ENCODE peak calls at places on chromosomes 12 and 14, in eight cellular contexts. One of them, this sample, is unnamed.

GRCh38 chr14:72590577-72590976 is 303.3 kb downstream of the DPF3 start:
- DNase-seq in CD4-positive, alpha-beta T cell: no peak
- DNase-seq in transverse colon: no peak
- DNase-seq in HS-27A: no peak
- DNase-seq in NCI-H345: no peak
- DNase-seq in activated T-cell treated with anti-CD3 and anti-CD28 coated beads, Interleukin-2, amount 50 U/mL, for 4 hours: no peak
- DNase-seq in stimulated activated CD4-positive, alpha-beta T cell treated with anti-CD3 and anti-CD28 coated beads, Interleukin-4, amount 100 ng/mL, for 24 hours: peak
- DNase-seq in LoVo: no peak
- DNase-seq in this sample: no peak

GRCh38 chr14:95497561-95498011 is 18.9 kb downstream of the SYNE3 start:
- DNase-seq in CD4-positive, alpha-beta T cell: no peak
- DNase-seq in transverse colon: no peak
- DNase-seq in HS-27A: no peak
- DNase-seq in NCI-H345: no peak
- DNase-seq in activated T-cell treated with anti-CD3 and anti-CD28 coated beads, Interleukin-2, amount 50 U/mL, for 4 hours: no peak
- DNase-seq in stimulated activated CD4-positive, alpha-beta T cell treated with anti-CD3 and anti-CD28 coated beads, Interleukin-4, amount 100 ng/mL, for 24 hours: no peak
- DNase-seq in LoVo: no peak
- DNase-seq in this sample: no peak

GRCh38 chr12:71719647-71720370 is 33.9 kb downstream of the TMEM19 start:
- DNase-seq in CD4-positive, alpha-beta T cell: no peak
- DNase-seq in transverse colon: no peak
- DNase-seq in HS-27A: no peak
- DNase-seq in NCI-H345: no peak
- DNase-seq in activated T-cell treated with anti-CD3 and anti-CD28 coated beads, Interleukin-2, amount 50 U/mL, for 4 hours: no peak
- DNase-seq in stimulated activated CD4-positive, alpha-beta T cell treated with anti-CD3 and anti-CD28 coated beads, Interleukin-4, amount 100 ng/mL, for 24 hours: no peak
- DNase-seq in LoVo: peak
- DNase-seq in this sample: no peak

GRCh38 chr12:123264642-123265041 is 7.0 kb downstream of the CDK2AP1 start:
- DNase-seq in CD4-positive, alpha-beta T cell: no peak
- DNase-seq in transverse colon: no peak
- DNase-seq in HS-27A: no peak
- DNase-seq in NCI-H345: no peak
- DNase-seq in activated T-cell treated with anti-CD3 and anti-CD28 coated beads, Interleukin-2, amount 50 U/mL, for 4 hours: no peak
- DNase-seq in stimulated activated CD4-positive, alpha-beta T cell treated with anti-CD3 and anti-CD28 coated beads, Interleukin-4, amount 100 ng/mL, for 24 hours: no peak
- DNase-seq in LoVo: no peak
- DNase-seq in this sample: no peak

GRCh38 chr12:113896194-113896593 is 69.9 kb downstream of the RBM19 start:
- DNase-seq in CD4-positive, alpha-beta T cell: no peak
- DNase-seq in transverse colon: no peak
- DNase-seq in HS-27A: no peak
- DNase-seq in NCI-H345: no peak
- DNase-seq in activated T-cell treated with anti-CD3 and anti-CD28 coated beads, Interleukin-2, amount 50 U/mL, for 4 hours: no peak
- DNase-seq in stimulated activated CD4-positive, alpha-beta T cell treated with anti-CD3 and anti-CD28 coated beads, Interleukin-4, amount 100 ng/mL, for 24 hours: no peak
- DNase-seq in LoVo: no peak
- DNase-seq in this sample: no peak

GRCh38 chr12:55619352-55620138 is 17.1 kb upstream of the OR10P1 start:
- DNase-seq in CD4-positive, alpha-beta T cell: no peak
- DNase-seq in transverse colon: peak
- DNase-seq in HS-27A: peak
- DNase-seq in NCI-H345: peak
- DNase-seq in activated T-cell treated with anti-CD3 and anti-CD28 coated beads, Interleukin-2, amount 50 U/mL, for 4 hours: peak
- DNase-seq in stimulated activated CD4-positive, alpha-beta T cell treated with anti-CD3 and anti-CD28 coated beads, Interleukin-4, amount 100 ng/mL, for 24 hours: peak
- DNase-seq in LoVo: peak
- DNase-seq in this sample: peak

GRCh38 chr12:49806877-49807276 is 21.3 kb downstream of the NCKAP5L start:
- DNase-seq in CD4-positive, alpha-beta T cell: no peak
- DNase-seq in transverse colon: no peak
- DNase-seq in HS-27A: no peak
- DNase-seq in NCI-H345: no peak
- DNase-seq in activated T-cell treated with anti-CD3 and anti-CD28 coated beads, Interleukin-2, amount 50 U/mL, for 4 hours: no peak
- DNase-seq in stimulated activated CD4-positive, alpha-beta T cell treated with anti-CD3 and anti-CD28 coated beads, Interleukin-4, amount 100 ng/mL, for 24 hours: no peak
- DNase-seq in LoVo: no peak
- DNase-seq in this sample: no peak

GRCh38 chr12:90069711-90070110 is 361.1 kb upstream of the ATP2B1 start:
- DNase-seq in CD4-positive, alpha-beta T cell: no peak
- DNase-seq in transverse colon: no peak
- DNase-seq in HS-27A: no peak
- DNase-seq in NCI-H345: no peak
- DNase-seq in activated T-cell treated with anti-CD3 and anti-CD28 coated beads, Interleukin-2, amount 50 U/mL, for 4 hours: no peak
- DNase-seq in stimulated activated CD4-positive, alpha-beta T cell treated with anti-CD3 and anti-CD28 coated beads, Interleukin-4, amount 100 ng/mL, for 24 hours: no peak
- DNase-seq in LoVo: no peak
- DNase-seq in this sample: no peak

GRCh38 chr14:70188608-70189540 is at the start of gene SLC8A3:
- DNase-seq in CD4-positive, alpha-beta T cell: no peak
- DNase-seq in transverse colon: no peak
- DNase-seq in HS-27A: no peak
- DNase-seq in NCI-H345: peak
- DNase-seq in activated T-cell treated with anti-CD3 and anti-CD28 coated beads, Interleukin-2, amount 50 U/mL, for 4 hours: no peak
- DNase-seq in stimulated activated CD4-positive, alpha-beta T cell treated with anti-CD3 and anti-CD28 coated beads, Interleukin-4, amount 100 ng/mL, for 24 hours: no peak
- DNase-seq in LoVo: no peak
- DNase-seq in this sample: peak

GRCh38 chr14:54329082-54329695 is 67.6 kb upstream of the CDKN3 start:
- DNase-seq in CD4-positive, alpha-beta T cell: no peak
- DNase-seq in transverse colon: peak
- DNase-seq in HS-27A: peak
- DNase-seq in NCI-H345: peak
- DNase-seq in activated T-cell treated with anti-CD3 and anti-CD28 coated beads, Interleukin-2, amount 50 U/mL, for 4 hours: no peak
- DNase-seq in stimulated activated CD4-positive, alpha-beta T cell treated with anti-CD3 and anti-CD28 coated beads, Interleukin-4, amount 100 ng/mL, for 24 hours: peak
- DNase-seq in LoVo: peak
- DNase-seq in this sample: no peak

GRCh38 chr12:49635036-49635435 is 11.7 kb downstream of the PRPF40B start:
- DNase-seq in CD4-positive, alpha-beta T cell: no peak
- DNase-seq in transverse colon: no peak
- DNase-seq in HS-27A: no peak
- DNase-seq in NCI-H345: no peak
- DNase-seq in activated T-cell treated with anti-CD3 and anti-CD28 coated beads, Interleukin-2, amount 50 U/mL, for 4 hours: no peak
- DNase-seq in stimulated activated CD4-positive, alpha-beta T cell treated with anti-CD3 and anti-CD28 coated beads, Interleukin-4, amount 100 ng/mL, for 24 hours: no peak
- DNase-seq in LoVo: no peak
- DNase-seq in this sample: no peak

GRCh38 chr12:101207086-101207780 is 2.8 kb downstream of the SLC5A8 start:
- DNase-seq in CD4-positive, alpha-beta T cell: no peak
- DNase-seq in transverse colon: no peak
- DNase-seq in HS-27A: no peak
- DNase-seq in NCI-H345: no peak
- DNase-seq in activated T-cell treated with anti-CD3 and anti-CD28 coated beads, Interleukin-2, amount 50 U/mL, for 4 hours: no peak
- DNase-seq in stimulated activated CD4-positive, alpha-beta T cell treated with anti-CD3 and anti-CD28 coated beads, Interleukin-4, amount 100 ng/mL, for 24 hours: no peak
- DNase-seq in LoVo: no peak
- DNase-seq in this sample: no peak

GRCh38 chr12:109873653-109874052 is 6.7 kb downstream of the GLTP start:
- DNase-seq in CD4-positive, alpha-beta T cell: no peak
- DNase-seq in transverse colon: peak
- DNase-seq in HS-27A: no peak
- DNase-seq in NCI-H345: no peak
- DNase-seq in activated T-cell treated with anti-CD3 and anti-CD28 coated beads, Interleukin-2, amount 50 U/mL, for 4 hours: no peak
- DNase-seq in stimulated activated CD4-positive, alpha-beta T cell treated with anti-CD3 and anti-CD28 coated beads, Interleukin-4, amount 100 ng/mL, for 24 hours: no peak
- DNase-seq in LoVo: no peak
- DNase-seq in this sample: no peak

GRCh38 chr12:109221277-109221931 is 87.7 kb downstream of the FOXN4 start:
- DNase-seq in CD4-positive, alpha-beta T cell: no peak
- DNase-seq in transverse colon: no peak
- DNase-seq in HS-27A: no peak
- DNase-seq in NCI-H345: no peak
- DNase-seq in activated T-cell treated with anti-CD3 and anti-CD28 coated beads, Interleukin-2, amount 50 U/mL, for 4 hours: no peak
- DNase-seq in stimulated activated CD4-positive, alpha-beta T cell treated with anti-CD3 and anti-CD28 coated beads, Interleukin-4, amount 100 ng/mL, for 24 hours: no peak
- DNase-seq in LoVo: no peak
- DNase-seq in this sample: no peak

GRCh38 chr14:97311411-97311810 is 514.2 kb downstream of the VRK1 start:
- DNase-seq in CD4-positive, alpha-beta T cell: no peak
- DNase-seq in transverse colon: no peak
- DNase-seq in HS-27A: no peak
- DNase-seq in NCI-H345: no peak
- DNase-seq in activated T-cell treated with anti-CD3 and anti-CD28 coated beads, Interleukin-2, amount 50 U/mL, for 4 hours: no peak
- DNase-seq in stimulated activated CD4-positive, alpha-beta T cell treated with anti-CD3 and anti-CD28 coated beads, Interleukin-4, amount 100 ng/mL, for 24 hours: no peak
- DNase-seq in LoVo: no peak
- DNase-seq in this sample: no peak

GRCh38 chr12:92234533-92234932 is 88.9 kb upstream of the BTG1 start:
- DNase-seq in CD4-positive, alpha-beta T cell: no peak
- DNase-seq in transverse colon: no peak
- DNase-seq in HS-27A: no peak
- DNase-seq in NCI-H345: no peak
- DNase-seq in activated T-cell treated with anti-CD3 and anti-CD28 coated beads, Interleukin-2, amount 50 U/mL, for 4 hours: no peak
- DNase-seq in stimulated activated CD4-positive, alpha-beta T cell treated with anti-CD3 and anti-CD28 coated beads, Interleukin-4, amount 100 ng/mL, for 24 hours: peak
- DNase-seq in LoVo: no peak
- DNase-seq in this sample: no peak

GRCh38 chr12:113996026-113996425 is 29.9 kb upstream of the RBM19 start:
- DNase-seq in CD4-positive, alpha-beta T cell: no peak
- DNase-seq in transverse colon: no peak
- DNase-seq in HS-27A: no peak
- DNase-seq in NCI-H345: no peak
- DNase-seq in activated T-cell treated with anti-CD3 and anti-CD28 coated beads, Interleukin-2, amount 50 U/mL, for 4 hours: no peak
- DNase-seq in stimulated activated CD4-positive, alpha-beta T cell treated with anti-CD3 and anti-CD28 coated beads, Interleukin-4, amount 100 ng/mL, for 24 hours: no peak
- DNase-seq in LoVo: no peak
- DNase-seq in this sample: no peak

GRCh38 chr12:111818340-111818739 is 23.7 kb upstream of the MAPKAPK5 start:
- DNase-seq in CD4-positive, alpha-beta T cell: no peak
- DNase-seq in transverse colon: no peak
- DNase-seq in HS-27A: no peak
- DNase-seq in NCI-H345: no peak
- DNase-seq in activated T-cell treated with anti-CD3 and anti-CD28 coated beads, Interleukin-2, amount 50 U/mL, for 4 hours: no peak
- DNase-seq in stimulated activated CD4-positive, alpha-beta T cell treated with anti-CD3 and anti-CD28 coated beads, Interleukin-4, amount 100 ng/mL, for 24 hours: no peak
- DNase-seq in LoVo: no peak
- DNase-seq in this sample: no peak

GRCh38 chr12:53221203-53222076 is 10.6 kb downstream of the RARG start:
- DNase-seq in CD4-positive, alpha-beta T cell: peak
- DNase-seq in transverse colon: peak
- DNase-seq in HS-27A: no peak
- DNase-seq in NCI-H345: peak
- DNase-seq in activated T-cell treated with anti-CD3 and anti-CD28 coated beads, Interleukin-2, amount 50 U/mL, for 4 hours: no peak
- DNase-seq in stimulated activated CD4-positive, alpha-beta T cell treated with anti-CD3 and anti-CD28 coated beads, Interleukin-4, amount 100 ng/mL, for 24 hours: peak
- DNase-seq in LoVo: peak
- DNase-seq in this sample: no peak

This sample was measured in COR-L47.